ENCODE peak calls at places on chromosome 2, in six cellular contexts. One of them, this sample, is unnamed.

GRCh38 chr2:215571693-215572092 is 135.8 kb upstream of the FN1 start:
- DNase-seq in HepG2: no peak
- DNase-seq in GM12878: no peak
- DNase-seq in K562: no peak
- DNase-seq in H1: no peak
- DNase-seq in GM12891: no peak
- DNase-seq in this sample: no peak

GRCh38 chr2:32627441-32627900 is 379 bp upstream of the TTC27 start:
- DNase-seq in HepG2: peak
- DNase-seq in GM12878: no peak
- DNase-seq in K562: no peak
- DNase-seq in H1: peak
- DNase-seq in GM12891: no peak
- DNase-seq in this sample: peak

GRCh38 chr2:226868331-226868730 is 32.5 kb downstream of the RHBDD1 start:
- DNase-seq in HepG2: no peak
- DNase-seq in GM12878: no peak
- DNase-seq in K562: no peak
- DNase-seq in H1: no peak
- DNase-seq in GM12891: no peak
- DNase-seq in this sample: no peak

GRCh38 chr2:86055314-86055713 is 50.4 kb downstream of the POLR1A start:
- DNase-seq in HepG2: no peak
- DNase-seq in GM12878: no peak
- DNase-seq in K562: no peak
- DNase-seq in H1: no peak
- DNase-seq in GM12891: no peak
- DNase-seq in this sample: no peak

GRCh38 chr2:11862049-11862448 is 115.6 kb downstream of the LPIN1 start:
- DNase-seq in HepG2: no peak
- DNase-seq in GM12878: peak
- DNase-seq in K562: no peak
- DNase-seq in H1: no peak
- DNase-seq in GM12891: no peak
- DNase-seq in this sample: no peak

GRCh38 chr2:131076707-131077106 is 16.6 kb downstream of the FAM168B start:
- DNase-seq in HepG2: peak
- DNase-seq in GM12878: no peak
- DNase-seq in K562: no peak
- DNase-seq in H1: no peak
- DNase-seq in GM12891: no peak
- DNase-seq in this sample: no peak

GRCh38 chr2:54258171-54258570 is 2.1 kb upstream of the TSPYL6 start:
- DNase-seq in HepG2: no peak
- DNase-seq in GM12878: no peak
- DNase-seq in K562: no peak
- DNase-seq in H1: no peak
- DNase-seq in GM12891: no peak
- DNase-seq in this sample: no peak

GRCh38 chr2:231884438-231885140 is 41.6 kb downstream of the NPPC start:
- DNase-seq in HepG2: no peak
- DNase-seq in GM12878: no peak
- DNase-seq in K562: no peak
- DNase-seq in H1: no peak
- DNase-seq in GM12891: no peak
- DNase-seq in this sample: no peak

GRCh38 chr2:187962538-187962937 is 329.1 kb upstream of the GULP1 start:
- DNase-seq in HepG2: no peak
- DNase-seq in GM12878: no peak
- DNase-seq in K562: no peak
- DNase-seq in H1: no peak
- DNase-seq in GM12891: no peak
- DNase-seq in this sample: no peak

GRCh38 chr2:53987336-53987921 is 16.6 kb upstream of the PSME4 start:
- DNase-seq in HepG2: peak
- DNase-seq in GM12878: no peak
- DNase-seq in K562: no peak
- DNase-seq in H1: no peak
- DNase-seq in GM12891: no peak
- DNase-seq in this sample: no peak

GRCh38 chr2:32900246-32901000 is 46.3 kb upstream of the LTBP1 start:
- DNase-seq in HepG2: no peak
- DNase-seq in GM12878: no peak
- DNase-seq in K562: no peak
- DNase-seq in H1: no peak
- DNase-seq in GM12891: no peak
- DNase-seq in this sample: no peak

GRCh38 chr2:211328126-211328525 is 771.7 kb downstream of the CPS1 start:
- DNase-seq in HepG2: no peak
- DNase-seq in GM12878: no peak
- DNase-seq in K562: no peak
- DNase-seq in H1: no peak
- DNase-seq in GM12891: no peak
- DNase-seq in this sample: no peak

GRCh38 chr2:70113396-70114100 is 26.3 kb downstream of the PCBP1 start:
- DNase-seq in HepG2: no peak
- DNase-seq in GM12878: no peak
- DNase-seq in K562: no peak
- DNase-seq in H1: no peak
- DNase-seq in GM12891: no peak
- DNase-seq in this sample: no peak

GRCh38 chr2:168663993-168664392 is 138.4 kb upstream of the NOSTRIN start:
- DNase-seq in HepG2: no peak
- DNase-seq in GM12878: no peak
- DNase-seq in K562: no peak
- DNase-seq in H1: no peak
- DNase-seq in GM12891: no peak
- DNase-seq in this sample: no peak

GRCh38 chr2:48567671-48568070 is 37.7 kb downstream of the STON1 start:
- DNase-seq in HepG2: no peak
- DNase-seq in GM12878: no peak
- DNase-seq in K562: no peak
- DNase-seq in H1: no peak
- DNase-seq in GM12891: no peak
- DNase-seq in this sample: no peak

GRCh38 chr2:226885769-226886435 is 50.0 kb downstream of the RHBDD1 start:
- DNase-seq in HepG2: no peak
- DNase-seq in GM12878: no peak
- DNase-seq in K562: no peak
- DNase-seq in H1: no peak
- DNase-seq in GM12891: no peak
- DNase-seq in this sample: no peak

GRCh38 chr2:177335917-177336450 is 56.6 kb upstream of the AGPS start:
- DNase-seq in HepG2: no peak
- DNase-seq in GM12878: no peak
- DNase-seq in K562: no peak
- DNase-seq in H1: no peak
- DNase-seq in GM12891: no peak
- DNase-seq in this sample: no peak

GRCh38 chr2:178268435-178268834 is 74.1 kb downstream of the OSBPL6 start:
- DNase-seq in HepG2: no peak
- DNase-seq in GM12878: no peak
- DNase-seq in K562: no peak
- DNase-seq in H1: no peak
- DNase-seq in GM12891: no peak
- DNase-seq in this sample: no peak

GRCh38 chr2:105468655-105469042 is 69.8 kb upstream of the FHL2 start:
- DNase-seq in HepG2: no peak
- DNase-seq in GM12878: no peak
- DNase-seq in K562: no peak
- DNase-seq in H1: no peak
- DNase-seq in GM12891: no peak
- DNase-seq in this sample: no peak

GRCh38 chr2:109649736-109650695 is 35.9 kb downstream of the SOWAHC start:
- DNase-seq in HepG2: no peak
- DNase-seq in GM12878: no peak
- DNase-seq in K562: no peak
- DNase-seq in H1: no peak
- DNase-seq in GM12891: no peak
- DNase-seq in this sample: no peak

GRCh38 chr2:181895788-181896187 is 4.3 kb downstream of the ITPRID2 start:
- DNase-seq in HepG2: no peak
- DNase-seq in GM12878: no peak
- DNase-seq in K562: no peak
- DNase-seq in H1: no peak
- DNase-seq in GM12891: no peak
- DNase-seq in this sample: no peak
- TF ChIP-seq POLR2AphosphoS5 in HepG2: no peak
- TF ChIP-seq POLR2AphosphoS5 in GM12878: no peak
- TF ChIP-seq POLR2AphosphoS5 in K562: no peak
- TF ChIP-seq POLR2AphosphoS5 in H1: no peak
- TF ChIP-seq POLR2AphosphoS5 in GM12891: no peak
- TF ChIP-seq POLR2AphosphoS5 in this sample: no peak

DNA sequence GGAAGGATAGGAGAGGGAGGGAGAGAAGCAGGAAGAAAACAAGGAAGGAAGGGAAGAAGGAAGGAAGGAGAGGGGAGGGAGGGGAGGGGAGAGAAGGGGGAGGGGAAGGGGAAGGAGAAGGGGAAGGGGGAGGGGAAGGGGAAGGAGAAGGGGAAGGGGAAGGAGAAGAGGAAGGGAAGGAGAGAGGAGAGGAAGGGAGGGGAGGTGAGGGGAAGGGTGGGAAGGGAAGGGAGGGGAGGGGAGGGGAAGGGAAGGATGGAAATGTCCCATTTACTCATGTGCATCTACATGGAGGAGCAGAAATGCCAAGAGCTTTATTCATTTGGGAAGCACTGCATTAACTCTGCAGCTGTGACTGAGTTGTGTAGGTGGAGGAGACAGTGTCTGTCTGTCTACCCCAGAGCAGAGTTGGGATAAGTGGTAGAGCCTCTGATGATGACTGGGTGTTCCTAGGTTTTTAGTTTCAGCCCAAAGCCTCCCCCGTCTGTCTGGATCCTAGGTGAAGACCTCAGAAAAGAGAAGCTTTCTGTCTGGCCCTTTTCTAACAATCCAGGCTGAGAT is 131.3 kb downstream of the COL6A3 start:
- DNase-seq in HepG2: no peak
- DNase-seq in GM12878: no peak
- DNase-seq in K562: no peak
- DNase-seq in H1: no peak
- DNase-seq in GM12891: no peak
- DNase-seq in this sample: no peak
- TF ChIP-seq POLR2A in HepG2: no peak
- TF ChIP-seq POLR2A in GM12878: no peak
- TF ChIP-seq POLR2A in K562: no peak
- TF ChIP-seq POLR2A in H1: no peak
- TF ChIP-seq POLR2A in GM12891: no peak
- TF ChIP-seq POLR2A in this sample: no peak

DNA sequence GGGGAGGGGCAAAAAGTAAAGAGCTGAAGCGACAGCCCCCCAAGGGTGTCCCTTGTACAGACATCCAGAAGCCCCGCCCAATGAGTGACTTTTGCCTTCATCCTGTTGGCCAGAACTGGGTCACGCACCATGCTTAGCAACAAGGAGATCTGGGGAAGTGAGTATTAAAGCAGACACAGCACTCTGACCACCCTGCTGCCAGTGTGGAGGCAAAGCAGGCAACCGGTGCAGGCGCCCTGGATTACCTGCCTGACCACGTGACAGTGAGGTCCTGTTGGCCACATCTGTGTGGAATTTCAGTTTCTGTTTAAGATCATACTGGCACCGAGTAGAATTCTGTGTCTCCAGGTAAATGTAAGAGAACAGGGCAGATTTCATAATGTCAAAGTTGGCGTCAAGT is 21.6 kb upstream of the BIN1 start:
- DNase-seq in HepG2: no peak
- DNase-seq in GM12878: peak
- DNase-seq in K562: no peak
- DNase-seq in H1: no peak
- DNase-seq in GM12891: peak
- DNase-seq in this sample: no peak
- TF ChIP-seq TAF1 in HepG2: no peak
- TF ChIP-seq TAF1 in GM12878: no peak
- TF ChIP-seq TAF1 in K562: no peak
- TF ChIP-seq TAF1 in H1: peak
- TF ChIP-seq TAF1 in GM12891: no peak
- TF ChIP-seq TAF1 in this sample: no peak

GRCh38 chr2:173654896-173655265 is 300.2 kb downstream of the CDCA7 start:
- DNase-seq in HepG2: no peak
- DNase-seq in GM12878: no peak
- DNase-seq in K562: no peak
- DNase-seq in H1: no peak
- DNase-seq in GM12891: no peak
- DNase-seq in this sample: no peak

GRCh38 chr2:173657996-173658717 is 303.5 kb downstream of the CDCA7 start:
- DNase-seq in HepG2: peak
- DNase-seq in GM12878: no peak
- DNase-seq in K562: no peak
- DNase-seq in H1: no peak
- DNase-seq in GM12891: no peak
- DNase-seq in this sample: no peak

GRCh38 chr2:173654146-173654895 is 299.6 kb downstream of the CDCA7 start:
- DNase-seq in HepG2: no peak
- DNase-seq in GM12878: no peak
- DNase-seq in K562: no peak
- DNase-seq in H1: no peak
- DNase-seq in GM12891: no peak
- DNase-seq in this sample: no peak

GRCh38 chr2:173653427-173653795 is 298.7 kb downstream of the CDCA7 start:
- DNase-seq in HepG2: no peak
- DNase-seq in GM12878: no peak
- DNase-seq in K562: no peak
- DNase-seq in H1: no peak
- DNase-seq in GM12891: no peak
- DNase-seq in this sample: no peak

DNA sequence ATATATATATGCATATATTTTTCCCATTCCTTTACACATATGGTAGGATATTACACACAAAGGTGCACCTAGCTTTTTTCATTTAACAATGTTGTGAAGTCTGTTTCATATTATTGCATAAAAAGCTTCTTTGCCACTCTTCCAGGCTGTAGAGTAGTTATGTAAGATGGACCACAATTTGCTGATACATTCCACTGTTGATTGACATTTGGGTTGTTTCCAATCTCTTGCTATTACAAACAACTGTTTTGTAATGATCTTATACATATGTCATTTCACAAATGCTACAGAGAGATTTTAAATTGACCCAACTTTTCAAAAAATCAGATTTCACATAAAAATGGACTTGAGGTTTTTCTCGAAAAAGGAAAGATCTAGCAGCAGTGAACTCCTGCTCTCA is 301.4 kb downstream of the CDCA7 start:
- DNase-seq in HepG2: no peak
- DNase-seq in GM12878: no peak
- DNase-seq in K562: no peak
- DNase-seq in H1: no peak
- DNase-seq in GM12891: no peak
- DNase-seq in this sample: no peak
- TF ChIP-seq POLR2AphosphoS5 in HepG2: no peak
- TF ChIP-seq POLR2AphosphoS5 in GM12878: no peak
- TF ChIP-seq POLR2AphosphoS5 in K562: no peak
- TF ChIP-seq POLR2AphosphoS5 in H1: no peak
- TF ChIP-seq POLR2AphosphoS5 in GM12891: no peak
- TF ChIP-seq POLR2AphosphoS5 in this sample: no peak

This sample was measured in GM12892.